ENCODE peak calls at places on chromosomes 3 and 15, in six cellular contexts. One of them, this sample, is unnamed.
A peak's percentile ranks its signal among the peaks of the same experiment; 100 is the strongest.

GRCh38 chr3:44001072-44001471 is 240.6 kb upstream of the TOPAZ1 start:
- DNase-seq in renal cortical epithelial cell: no peak
- DNase-seq in aorta: no peak
- DNase-seq in heart right ventricle: no peak
- DNase-seq in activated CD8-positive, alpha-beta memory T cell treated with anti-CD3 and anti-CD28 coated beads for 48 hours: no peak
- DNase-seq in glutamatergic neuron: no peak
- DNase-seq in this sample: no peak

GRCh38 chr3:69324362-69325025 is 61.4 kb downstream of the FRMD4B start:
- DNase-seq in renal cortical epithelial cell: no peak
- DNase-seq in aorta: no peak
- DNase-seq in heart right ventricle: no peak
- DNase-seq in activated CD8-positive, alpha-beta memory T cell treated with anti-CD3 and anti-CD28 coated beads for 48 hours: no peak
- DNase-seq in glutamatergic neuron: no peak
- DNase-seq in this sample: no peak

GRCh38 chr15:49323207-49323606 is 99.8 kb upstream of the FGF7 start:
- DNase-seq in renal cortical epithelial cell: no peak
- DNase-seq in aorta: no peak
- DNase-seq in heart right ventricle: no peak
- DNase-seq in activated CD8-positive, alpha-beta memory T cell treated with anti-CD3 and anti-CD28 coated beads for 48 hours: no peak
- DNase-seq in glutamatergic neuron: no peak
- DNase-seq in this sample: no peak

GRCh38 chr3:32018723-32019564 is 37.4 kb downstream of the ZNF860 start:
- DNase-seq in renal cortical epithelial cell: peak; percentile 62
- DNase-seq in aorta: no peak
- DNase-seq in heart right ventricle: no peak
- DNase-seq in activated CD8-positive, alpha-beta memory T cell treated with anti-CD3 and anti-CD28 coated beads for 48 hours: no peak
- DNase-seq in glutamatergic neuron: no peak
- DNase-seq in this sample: no peak

GRCh38 chr15:74259324-74259712 is 23.2 kb downstream of the CCDC33 start:
- DNase-seq in renal cortical epithelial cell: no peak
- DNase-seq in aorta: no peak
- DNase-seq in heart right ventricle: no peak
- DNase-seq in activated CD8-positive, alpha-beta memory T cell treated with anti-CD3 and anti-CD28 coated beads for 48 hours: no peak
- DNase-seq in glutamatergic neuron: peak; percentile 57
- DNase-seq in this sample: no peak

GRCh38 chr15:56358604-56359003 is 6.6 kb upstream of the TEX9 start:
- DNase-seq in renal cortical epithelial cell: no peak
- DNase-seq in aorta: no peak
- DNase-seq in heart right ventricle: no peak
- DNase-seq in activated CD8-positive, alpha-beta memory T cell treated with anti-CD3 and anti-CD28 coated beads for 48 hours: no peak
- DNase-seq in glutamatergic neuron: no peak
- DNase-seq in this sample: no peak

GRCh38 chr15:39157902-39158301 is 423.0 kb upstream of the THBS1 start:
- DNase-seq in renal cortical epithelial cell: no peak
- DNase-seq in aorta: no peak
- DNase-seq in heart right ventricle: no peak
- DNase-seq in activated CD8-positive, alpha-beta memory T cell treated with anti-CD3 and anti-CD28 coated beads for 48 hours: no peak
- DNase-seq in glutamatergic neuron: no peak
- DNase-seq in this sample: no peak

GRCh38 chr3:152321806-152322377 is 53.2 kb downstream of the MBNL1 start:
- DNase-seq in renal cortical epithelial cell: no peak
- DNase-seq in aorta: no peak
- DNase-seq in heart right ventricle: no peak
- DNase-seq in activated CD8-positive, alpha-beta memory T cell treated with anti-CD3 and anti-CD28 coated beads for 48 hours: no peak
- DNase-seq in glutamatergic neuron: no peak
- DNase-seq in this sample: no peak

GRCh38 chr3:63824309-63824708 is 5.2 kb downstream of the C3orf49 start:
- DNase-seq in renal cortical epithelial cell: peak; percentile 44
- DNase-seq in aorta: no peak
- DNase-seq in heart right ventricle: no peak
- DNase-seq in activated CD8-positive, alpha-beta memory T cell treated with anti-CD3 and anti-CD28 coated beads for 48 hours: no peak
- DNase-seq in glutamatergic neuron: no peak
- DNase-seq in this sample: no peak

GRCh38 chr3:44952689-44953088 is 23.3 kb downstream of the ZDHHC3 start:
- DNase-seq in renal cortical epithelial cell: no peak
- DNase-seq in aorta: no peak
- DNase-seq in heart right ventricle: no peak
- DNase-seq in activated CD8-positive, alpha-beta memory T cell treated with anti-CD3 and anti-CD28 coated beads for 48 hours: no peak
- DNase-seq in glutamatergic neuron: no peak
- DNase-seq in this sample: no peak

GRCh38 chr3:108488631-108489030 is 21.8 kb downstream of the MYH15 start:
- DNase-seq in renal cortical epithelial cell: no peak
- DNase-seq in aorta: no peak
- DNase-seq in heart right ventricle: no peak
- DNase-seq in activated CD8-positive, alpha-beta memory T cell treated with anti-CD3 and anti-CD28 coated beads for 48 hours: no peak
- DNase-seq in glutamatergic neuron: no peak
- DNase-seq in this sample: no peak

GRCh38 chr3:194251007-194251406 is 100.1 kb downstream of the CPN2 start:
- DNase-seq in renal cortical epithelial cell: no peak
- DNase-seq in aorta: no peak
- DNase-seq in heart right ventricle: no peak
- DNase-seq in activated CD8-positive, alpha-beta memory T cell treated with anti-CD3 and anti-CD28 coated beads for 48 hours: no peak
- DNase-seq in glutamatergic neuron: no peak
- DNase-seq in this sample: no peak

GRCh38 chr3:64295594-64295993 is 70.3 kb upstream of the PRICKLE2 start:
- DNase-seq in renal cortical epithelial cell: peak; percentile 86
- DNase-seq in aorta: peak; percentile 52
- DNase-seq in heart right ventricle: no peak
- DNase-seq in activated CD8-positive, alpha-beta memory T cell treated with anti-CD3 and anti-CD28 coated beads for 48 hours: no peak
- DNase-seq in glutamatergic neuron: no peak
- DNase-seq in this sample: no peak

This sample was measured in stimulated activated CD8-positive, alpha-beta memory T cell treated with anti-CD3 and anti-CD28 coated beads, Interleukin-2, amount 100 ng/mL, for 48 hours.